ENCODE peak calls at places on chromosomes 16 and 17, in five cellular contexts. M is astrocyte of the cerebellum, E is PC-9, O is GM12878, U is AG09309. H is an unnamed sample.
A peak's percentile ranks its signal among the peaks of the same experiment; 100 is the strongest.

GRCh38 chr17:78431692-78431958 is 53.2 kb downstream of the PGS1 start:
- DNase-seq in E (no peak), M (no peak), O (no peak), U (no peak), H (no peak)

GRCh38 chr17:72575542-72576233 is 454.9 kb downstream of the SOX9 start:
- DNase-seq in U (no peak), M (no peak), E (no peak), O (no peak), H (no peak)

GRCh38 chr17:31249742-31250141 is 47.3 kb downstream of the OMG start:
- DNase-seq in E (no peak), O (no peak), U (no peak), M (no peak), H (no peak)

GRCh38 chr16:26993988-26994387 is 72.7 kb upstream of the C16orf82 start:
- DNase-seq in M (no peak), O (no peak), E (no peak), U (no peak), H (no peak)

GRCh38 chr17:79438936-79439335 is 171.9 kb downstream of the RBFOX3 start:
- DNase-seq in M (no peak), U (no peak), O (no peak), E (no peak), H (no peak)

GRCh38 chr16:30561212-30561816 is 3.1 kb upstream of the ZNF764 start:
- DNase-seq in U (no peak), E (peak; percentile 53), O (no peak), M (no peak), H (no peak)

GRCh38 chr16:14301150-14302030 is 230.3 kb downstream of the MRTFB start:
- DNase-seq in M (no peak), O (no peak), E (peak; percentile 65), U (no peak), H (no peak)

GRCh38 chr16:48958681-48959080 is 323.0 kb downstream of the CBLN1 start:
- DNase-seq in M (no peak), U (no peak), E (no peak), O (no peak), H (no peak)

GRCh38 chr17:292531-293382 is 59.9 kb downstream of the RPH3AL start:
- DNase-seq in U (no peak), E (no peak), O (no peak), M (no peak), H (no peak)

GRCh38 chr17:79090503-79091372 is 16.1 kb downstream of the ENGASE start:
- DNase-seq in M (no peak), O (no peak), E (no peak), U (no peak), H (no peak)

GRCh38 chr17:15963670-15964110 is 18.8 kb downstream of the ADORA2B start:
- DNase-seq in U (no peak), M (peak; percentile 75), E (peak; percentile 94), O (no peak), H (no peak)

GRCh38 chr17:78258323-78259229 is 27.1 kb downstream of the TMEM235 start:
- DNase-seq in U (no peak), M (no peak), E (no peak), O (no peak), H (no peak)

GRCh38 chr17:55659661-55660060 is 63.0 kb downstream of the TMEM100 start:
- DNase-seq in E (no peak), M (no peak), O (no peak), U (no peak), H (no peak)
- H3K4me3 ChIP-seq in E (no peak overlapping the region), M (no peak overlapping the region), O (no peak overlapping the region), U (no peak overlapping the region), H (no peak overlapping the region)

GRCh38 chr17:18319604-18320256 is 4.6 kb downstream of the SMCR8 start:
- DNase-seq in E (no peak), O (no peak), M (peak; percentile 20), U (peak; percentile 47), H (peak; percentile 18)
- H3K4me3 ChIP-seq in E (no peak overlapping the region), O (no peak overlapping the region), M (no peak overlapping the region), U (no peak overlapping the region), H (no peak overlapping the region)

DNA sequence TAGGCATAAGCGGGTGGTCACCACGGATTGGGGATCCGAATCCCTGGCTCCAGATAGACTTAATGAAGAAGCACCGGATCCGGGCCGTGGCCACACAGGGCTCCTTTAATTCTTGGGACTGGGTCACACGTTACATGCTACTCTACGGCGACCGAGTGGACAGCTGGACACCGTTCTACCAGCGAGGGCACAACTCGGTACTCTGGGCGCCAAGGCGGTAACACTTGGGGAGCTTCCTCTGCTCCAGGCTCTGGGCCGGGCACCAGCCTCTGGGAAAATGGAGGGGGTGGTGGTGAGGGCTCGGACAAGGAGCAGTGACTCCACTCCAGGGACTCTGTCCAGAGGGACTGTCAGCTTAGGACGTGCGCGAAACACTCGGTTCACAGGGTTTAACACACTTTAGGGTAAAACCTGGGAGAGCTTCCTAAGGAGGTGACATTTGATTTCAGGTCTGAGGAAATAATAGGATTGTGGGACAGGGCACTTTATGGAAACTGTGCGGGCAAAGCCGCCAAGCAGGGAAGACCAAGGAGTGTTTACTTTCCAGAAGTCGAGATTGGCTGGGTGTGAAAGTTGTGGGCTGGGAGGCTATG is 1.8 kb downstream of the CNTNAP1 start:
- DNase-seq in U (no peak), E (no peak), O (no peak), M (no peak), H (no peak)
- H3K4me3 ChIP-seq in U (no peak overlapping the region), E (no peak overlapping the region), O (peak overlapping the region; percentile 92), M (peak overlapping the region; percentile 52), H (peak overlapping the region; percentile 6)

GRCh38 chr16:1214693-1215092 is 10.4 kb downstream of the TPSG1 start:
- DNase-seq in U (no peak), M (no peak), E (no peak), O (no peak), H (no peak)
- H3K4me3 ChIP-seq in U (no peak overlapping the region), M (no peak overlapping the region), E (no peak overlapping the region), O (no peak overlapping the region), H (no peak overlapping the region)

GRCh38 chr16:67111951-67112444 is 2.3 kb downstream of the PHAF1 start:
- DNase-seq in U (no peak), M (no peak), E (no peak), O (no peak), H (no peak)

GRCh38 chr16:67108489-67108888 is 1.3 kb upstream of the PHAF1 start:
- DNase-seq in M (no peak), U (no peak), E (no peak), O (no peak), H (no peak)

GRCh38 chr16:67109407-67110135 is at the start of gene PHAF1:
- DNase-seq in U (no peak), M (peak; percentile 64), O (peak; percentile 76), E (peak; percentile 96), H (peak; percentile 53)

GRCh38 chr16:67110136-67110847 is 551 bp downstream of the PHAF1 start:
- DNase-seq in M (no peak), E (no peak), O (no peak), U (no peak), H (no peak)

GRCh38 chr16:67108931-67109406 is 772 bp upstream of the PHAF1 start:
- DNase-seq in O (no peak), U (no peak), M (no peak), E (no peak), H (no peak)
- H3K4me3 ChIP-seq in O (peak overlapping the region; percentile 95), U (peak overlapping the region; percentile 72), M (peak overlapping the region; percentile 97), E (peak overlapping the region; percentile 79), H (peak overlapping the region; percentile 73)

GRCh38 chr17:68955181-68955841 is at the start of gene ABCA8:
- DNase-seq in O (no peak), E (no peak), M (peak; percentile 90), U (no peak), H (no peak)

GRCh38 chr17:68957944-68958343 is 2.8 kb upstream of the ABCA8 start:
- DNase-seq in O (no peak), E (no peak), U (no peak), M (no peak), H (no peak)

GRCh38 chr17:68954146-68954971 is 833 bp downstream of the ABCA8 start:
- DNase-seq in M (no peak), E (no peak), U (no peak), O (no peak), H (no peak)

GRCh38 chr17:68950725-68951124 is 4.5 kb downstream of the ABCA8 start:
- DNase-seq in U (no peak), M (no peak), E (no peak), O (no peak), H (no peak)

DNA sequence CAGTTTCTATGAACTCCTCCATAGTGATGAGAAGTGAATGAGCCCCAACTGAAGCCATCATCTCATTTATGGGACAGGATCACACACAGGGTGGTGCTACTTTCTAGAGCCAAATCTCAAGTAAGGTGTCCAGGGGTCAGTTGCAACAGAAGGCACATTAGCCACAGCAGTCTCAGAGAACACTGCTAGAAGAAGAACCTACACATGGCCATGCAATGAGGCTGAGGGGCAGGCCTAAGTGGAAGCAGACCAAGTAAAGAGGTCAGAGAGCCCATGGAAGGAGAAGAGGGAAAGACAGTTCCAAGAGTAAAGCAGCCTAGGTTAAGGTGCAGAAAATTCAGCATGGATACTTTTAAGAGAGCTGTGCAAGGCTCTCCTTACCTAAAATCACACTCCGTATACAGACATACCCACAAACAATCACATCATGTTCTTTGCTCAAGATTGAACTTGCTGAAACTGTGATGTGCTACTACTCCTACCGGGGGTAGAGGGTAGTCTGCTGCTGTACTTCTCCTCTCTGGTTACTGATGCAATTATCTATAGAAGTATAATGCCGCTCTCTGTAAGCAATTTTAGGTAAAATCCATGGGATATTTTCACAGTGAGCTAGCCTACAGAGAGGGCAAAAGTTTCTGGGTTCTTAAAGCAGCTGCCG is 1.7 kb downstream of the ABCA8 start:
- DNase-seq in O (no peak), U (no peak), E (no peak), M (no peak), H (no peak)
- H3K4me3 ChIP-seq in O (no peak overlapping the region), U (no peak overlapping the region), E (no peak overlapping the region), M (peak overlapping the region; percentile 40), H (no peak overlapping the region)

DNA sequence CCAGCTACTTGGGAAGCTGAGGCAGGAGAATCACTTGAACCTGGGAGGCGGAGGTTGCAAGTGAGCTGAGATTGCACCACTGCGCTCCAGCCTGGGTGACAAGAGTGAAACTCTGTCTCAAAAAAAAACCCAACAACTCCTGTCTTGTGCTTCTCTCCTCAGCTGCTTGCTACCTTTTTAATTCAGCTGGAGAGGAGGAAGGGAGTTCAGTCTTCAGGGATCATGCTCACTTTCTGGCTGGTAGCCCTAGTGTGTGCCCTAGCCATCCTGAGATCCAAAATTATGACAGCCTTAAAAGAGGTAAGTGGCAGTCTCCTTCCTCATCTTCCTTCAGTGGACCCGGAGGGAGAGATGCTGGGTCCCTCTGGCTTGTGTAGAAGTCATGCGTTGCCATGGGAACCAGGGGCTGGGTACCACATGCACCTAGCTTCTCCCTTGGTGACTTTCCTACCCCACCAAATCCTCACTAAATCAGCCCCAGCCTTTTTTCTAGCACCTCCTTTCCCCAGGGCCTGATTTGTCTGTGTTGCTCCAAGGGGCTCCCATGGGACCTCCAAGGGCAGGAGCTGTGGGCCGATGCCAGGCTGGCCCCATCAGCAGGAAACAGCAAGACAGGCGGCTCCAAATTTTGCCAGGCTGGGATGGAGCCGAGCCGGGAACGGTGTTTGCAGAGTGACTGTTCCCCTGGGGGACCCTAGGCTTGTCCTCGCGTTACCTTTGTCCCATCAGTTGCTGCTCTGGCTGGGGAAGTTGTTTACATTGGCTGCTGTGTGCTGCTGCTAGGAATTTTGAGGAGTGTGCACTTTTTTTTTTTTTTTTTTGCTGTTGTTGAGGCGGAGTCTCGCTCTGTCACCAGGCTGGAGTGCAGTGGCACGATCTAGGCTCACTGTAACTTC is 65.2 kb downstream of the ABCC1 start:
- DNase-seq in U (no peak), M (no peak), O (no peak), E (peak; percentile 59), H (no peak)
- H3K4me3 ChIP-seq in U (no peak overlapping the region), M (no peak overlapping the region), O (no peak overlapping the region), E (no peak overlapping the region), H (no peak overlapping the region)

DNA sequence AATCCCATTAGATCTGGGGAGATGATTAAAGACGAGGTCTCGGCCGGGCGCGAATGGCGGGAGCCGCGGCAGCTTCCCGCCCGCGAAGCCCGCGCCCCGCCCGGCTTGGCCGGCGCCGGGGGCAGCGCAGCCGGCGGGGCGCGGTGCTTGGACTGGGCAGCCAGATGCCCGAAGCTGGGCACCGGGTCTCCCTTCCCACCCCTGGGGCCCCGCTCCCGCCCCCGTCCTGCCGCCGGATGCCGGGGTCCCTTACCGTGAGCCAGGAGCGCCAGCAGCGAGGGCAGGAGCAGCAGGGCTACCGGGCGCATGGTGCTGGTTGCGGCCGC is 308 bp downstream of the SEZ6 start:
- DNase-seq in O (no peak), U (no peak), M (no peak), E (no peak), H (no peak)
- H3K4me3 ChIP-seq in O (no peak overlapping the region), U (no peak overlapping the region), M (no peak overlapping the region), E (no peak overlapping the region), H (no peak overlapping the region)